ENCODE peak calls at places on chromosomes 5 and 9, in four cellular contexts. One of them, this sample, is unnamed.

GRCh38 chr9:133609311-133610098 is at the start of gene FAM163B:
- DNase-seq in esophagus squamous epithelium: no peak
- DNase-seq in bronchial epithelial cell: no peak
- DNase-seq in GM23248: peak
- DNase-seq in this sample: no peak

GRCh38 chr5:56270568-56271392 is 37.6 kb upstream of the ANKRD55 start:
- DNase-seq in bronchial epithelial cell: peak
- DNase-seq in GM23248: peak
- DNase-seq in esophagus squamous epithelium: peak
- DNase-seq in this sample: peak

GRCh38 chr5:107218457-107219193 is 452.1 kb downstream of the EFNA5 start:
- DNase-seq in bronchial epithelial cell: peak
- DNase-seq in GM23248: peak
- DNase-seq in esophagus squamous epithelium: no peak
- DNase-seq in this sample: no peak

GRCh38 chr5:96228449-96228848 is 204.6 kb downstream of the PCSK1 start:
- DNase-seq in GM23248: peak
- DNase-seq in esophagus squamous epithelium: no peak
- DNase-seq in bronchial epithelial cell: peak
- DNase-seq in this sample: no peak

GRCh38 chr5:1952021-1952420 is 69.3 kb upstream of the IRX4 start:
- DNase-seq in GM23248: no peak
- DNase-seq in bronchial epithelial cell: no peak
- DNase-seq in esophagus squamous epithelium: no peak
- DNase-seq in this sample: no peak

GRCh38 chr5:72693001-72693442 is 123.4 kb upstream of the TNPO1 start:
- DNase-seq in GM23248: peak
- DNase-seq in esophagus squamous epithelium: no peak
- DNase-seq in bronchial epithelial cell: no peak
- DNase-seq in this sample: no peak

GRCh38 chr9:113798062-113799030 is 77.8 kb upstream of the ZNF618 start:
- DNase-seq in GM23248: peak
- DNase-seq in bronchial epithelial cell: no peak
- DNase-seq in esophagus squamous epithelium: no peak
- DNase-seq in this sample: no peak

GRCh38 chr5:4232084-4232483 is 636.5 kb downstream of the IRX1 start:
- DNase-seq in esophagus squamous epithelium: no peak
- DNase-seq in GM23248: no peak
- DNase-seq in bronchial epithelial cell: no peak
- DNase-seq in this sample: no peak

This sample was measured in naive B cell.